ENCODE peak calls at places on chromosomes 4 and X, in nine cellular contexts. F, U, T, V, G, D, X, O and B are unnamed samples.

GRCh38 chr4:110287130-110287529 is 88.7 kb upstream of the ELOVL6 start:
- DNase-seq in F (no peak), U (no peak), T (no peak), V (peak; percentile 73), G (peak; percentile 28), D (no peak), X (no peak), O (peak; percentile 87), B (peak; percentile 44)

GRCh38 chr4:140839888-140840790 is 84.0 kb upstream of the TBC1D9 start:
- DNase-seq in F (no peak), U (no peak), T (no peak), V (no peak), G (no peak), D (no peak), X (no peak), O (no peak), B (no peak)

GRCh38 chr4:26866203-26866602 is 5.6 kb downstream of the STIM2 start:
- DNase-seq in F (no peak), U (no peak), T (no peak), V (no peak), G (no peak), D (no peak), X (no peak), O (no peak), B (no peak)

GRCh38 chr4:94516067-94516466 is 64.3 kb downstream of the PDLIM5 start:
- DNase-seq in F (no peak), U (no peak), T (no peak), V (peak; percentile 33), G (no peak), D (no peak), X (no peak), O (peak; percentile 83), B (no peak)

GRCh38 chr4:73894021-73894420 is 24.8 kb downstream of the CXCL1 start:
- DNase-seq in F (no peak), U (no peak), T (no peak), V (no peak), G (no peak), D (no peak), X (no peak), O (no peak), B (no peak)

GRCh38 chr4:16289872-16290554 is 63.7 kb upstream of the TAPT1 start:
- DNase-seq in F (no peak), U (peak; percentile 51), T (no peak), V (no peak), G (peak; percentile 50), D (no peak), X (no peak), O (peak; percentile 32), B (no peak)

GRCh38 chrX:151973851-151974335 is 583 bp downstream of the GABRE start:
- DNase-seq in F (no peak), U (peak; percentile 27), T (no peak), V (no peak), G (peak; percentile 22), D (no peak), X (no peak), O (peak; percentile 41), B (no peak)

GRCh38 chr4:63085091-63085490 is 1324.2 kb downstream of the TECRL start:
- DNase-seq in F (no peak), U (no peak), T (no peak), V (no peak), G (no peak), D (no peak), X (no peak), O (no peak), B (no peak)

GRCh38 chrX:123833387-123833786 is 26.5 kb upstream of the XIAP start:
- DNase-seq in F (peak; percentile 51), U (peak; percentile 75), T (peak; percentile 54), V (no peak), G (peak; percentile 63), D (peak; percentile 27), X (peak; percentile 47), O (peak; percentile 24), B (peak; percentile 40)

GRCh38 chr4:73080789-73081188 is 11.3 kb upstream of the COX18 start:
- DNase-seq in F (no peak), U (no peak), T (no peak), V (no peak), G (no peak), D (no peak), X (no peak), O (no peak), B (no peak)

GRCh38 chrX:133609151-133609550 is 193.9 kb upstream of the GPC4 start:
- DNase-seq in F (no peak), U (no peak), T (no peak), V (no peak), G (no peak), D (no peak), X (no peak), O (no peak), B (no peak)

GRCh38 chrX:66150188-66150587 is 13.9 kb upstream of the HEPH start:
- DNase-seq in F (no peak), U (no peak), T (no peak), V (no peak), G (no peak), D (no peak), X (no peak), O (no peak), B (no peak)

GRCh38 chr4:38949416-38950051 is 81.9 kb downstream of the FAM114A1 start:
- DNase-seq in F (peak; percentile 82), U (no peak), T (peak; percentile 6), V (no peak), G (no peak), D (no peak), X (peak; percentile 85), O (peak; percentile 19), B (no peak)